ENCODE peak calls at places on chromosome 1, in ten cellular contexts. One of them, this sample, is unnamed.

GRCh38 chr1:186841599-186841998 is 12.8 kb downstream of the PLA2G4A start:
- DNase-seq in left ventricle myocardium inferior: no peak
- DNase-seq in CD8-positive, alpha-beta T cell: no peak
- DNase-seq in pancreas: no peak
- DNase-seq in tibial artery: no peak
- DNase-seq in cardiac muscle cell: peak
- DNase-seq in astrocyte of the spinal cord: no peak
- DNase-seq in spleen: no peak
- DNase-seq in fibroblast of lung: peak
- DNase-seq in fibroblast of mammary gland: no peak
- DNase-seq in this sample: no peak

GRCh38 chr1:107795994-107796393 is 169.0 kb downstream of the VAV3 start:
- DNase-seq in left ventricle myocardium inferior: no peak
- DNase-seq in CD8-positive, alpha-beta T cell: no peak
- DNase-seq in pancreas: no peak
- DNase-seq in tibial artery: no peak
- DNase-seq in cardiac muscle cell: no peak
- DNase-seq in astrocyte of the spinal cord: no peak
- DNase-seq in spleen: no peak
- DNase-seq in fibroblast of lung: no peak
- DNase-seq in fibroblast of mammary gland: no peak
- DNase-seq in this sample: no peak

GRCh38 chr1:160204526-160205241 is 500 bp upstream of the PEA15 start:
- DNase-seq in left ventricle myocardium inferior: no peak
- DNase-seq in CD8-positive, alpha-beta T cell: no peak
- DNase-seq in pancreas: no peak
- DNase-seq in tibial artery: no peak
- DNase-seq in cardiac muscle cell: no peak
- DNase-seq in astrocyte of the spinal cord: no peak
- DNase-seq in spleen: peak
- DNase-seq in fibroblast of lung: no peak
- DNase-seq in fibroblast of mammary gland: no peak
- DNase-seq in this sample: no peak

GRCh38 chr1:19750101-19750881 is 49.4 kb downstream of the TMCO4 start:
- DNase-seq in left ventricle myocardium inferior: no peak
- DNase-seq in CD8-positive, alpha-beta T cell: no peak
- DNase-seq in pancreas: no peak
- DNase-seq in tibial artery: no peak
- DNase-seq in cardiac muscle cell: no peak
- DNase-seq in astrocyte of the spinal cord: no peak
- DNase-seq in spleen: no peak
- DNase-seq in fibroblast of lung: peak
- DNase-seq in fibroblast of mammary gland: peak
- DNase-seq in this sample: no peak

GRCh38 chr1:31505884-31506497 is 70.3 kb upstream of the TINAGL1 start:
- DNase-seq in left ventricle myocardium inferior: no peak
- DNase-seq in CD8-positive, alpha-beta T cell: no peak
- DNase-seq in pancreas: no peak
- DNase-seq in tibial artery: no peak
- DNase-seq in cardiac muscle cell: peak
- DNase-seq in astrocyte of the spinal cord: peak
- DNase-seq in spleen: no peak
- DNase-seq in fibroblast of lung: peak
- DNase-seq in fibroblast of mammary gland: peak
- DNase-seq in this sample: no peak

GRCh38 chr1:14598007-14598497 is 433 bp upstream of the KAZN start:
- DNase-seq in left ventricle myocardium inferior: no peak
- DNase-seq in CD8-positive, alpha-beta T cell: no peak
- DNase-seq in pancreas: no peak
- DNase-seq in tibial artery: no peak
- DNase-seq in cardiac muscle cell: no peak
- DNase-seq in astrocyte of the spinal cord: no peak
- DNase-seq in spleen: no peak
- DNase-seq in fibroblast of lung: no peak
- DNase-seq in fibroblast of mammary gland: no peak
- DNase-seq in this sample: no peak

GRCh38 chr1:6504887-6505286 is 13.4 kb upstream of the PLEKHG5 start:
- DNase-seq in left ventricle myocardium inferior: no peak
- DNase-seq in CD8-positive, alpha-beta T cell: no peak
- DNase-seq in pancreas: no peak
- DNase-seq in tibial artery: no peak
- DNase-seq in cardiac muscle cell: no peak
- DNase-seq in astrocyte of the spinal cord: no peak
- DNase-seq in spleen: no peak
- DNase-seq in fibroblast of lung: no peak
- DNase-seq in fibroblast of mammary gland: no peak
- DNase-seq in this sample: no peak

GRCh38 chr1:28249013-28249870 is 10.1 kb upstream of the SESN2 start:
- DNase-seq in left ventricle myocardium inferior: peak
- DNase-seq in CD8-positive, alpha-beta T cell: peak
- DNase-seq in pancreas: peak
- DNase-seq in tibial artery: peak
- DNase-seq in cardiac muscle cell: peak
- DNase-seq in astrocyte of the spinal cord: peak
- DNase-seq in spleen: no peak
- DNase-seq in fibroblast of lung: peak
- DNase-seq in fibroblast of mammary gland: no peak
- DNase-seq in this sample: no peak

GRCh38 chr1:202207292-202207691 is 13.7 kb downstream of the LGR6 start:
- DNase-seq in left ventricle myocardium inferior: no peak
- DNase-seq in CD8-positive, alpha-beta T cell: no peak
- DNase-seq in pancreas: no peak
- DNase-seq in tibial artery: peak
- DNase-seq in cardiac muscle cell: peak
- DNase-seq in astrocyte of the spinal cord: peak
- DNase-seq in spleen: no peak
- DNase-seq in fibroblast of lung: peak
- DNase-seq in fibroblast of mammary gland: peak
- DNase-seq in this sample: peak

GRCh38 chr1:202208458-202208857 is 14.9 kb downstream of the LGR6 start:
- DNase-seq in left ventricle myocardium inferior: no peak
- DNase-seq in CD8-positive, alpha-beta T cell: no peak
- DNase-seq in pancreas: no peak
- DNase-seq in tibial artery: no peak
- DNase-seq in cardiac muscle cell: no peak
- DNase-seq in astrocyte of the spinal cord: no peak
- DNase-seq in spleen: no peak
- DNase-seq in fibroblast of lung: no peak
- DNase-seq in fibroblast of mammary gland: no peak
- DNase-seq in this sample: no peak

GRCh38 chr1:202204065-202204464 is 10.5 kb downstream of the LGR6 start:
- DNase-seq in left ventricle myocardium inferior: no peak
- DNase-seq in CD8-positive, alpha-beta T cell: no peak
- DNase-seq in pancreas: no peak
- DNase-seq in tibial artery: no peak
- DNase-seq in cardiac muscle cell: no peak
- DNase-seq in astrocyte of the spinal cord: no peak
- DNase-seq in spleen: no peak
- DNase-seq in fibroblast of lung: no peak
- DNase-seq in fibroblast of mammary gland: no peak
- DNase-seq in this sample: no peak

GRCh38 chr1:202203238-202204039 is 9.8 kb downstream of the LGR6 start:
- DNase-seq in left ventricle myocardium inferior: no peak
- DNase-seq in CD8-positive, alpha-beta T cell: no peak
- DNase-seq in pancreas: no peak
- DNase-seq in tibial artery: no peak
- DNase-seq in cardiac muscle cell: no peak
- DNase-seq in astrocyte of the spinal cord: no peak
- DNase-seq in spleen: no peak
- DNase-seq in fibroblast of lung: no peak
- DNase-seq in fibroblast of mammary gland: no peak
- DNase-seq in this sample: no peak

DNA sequence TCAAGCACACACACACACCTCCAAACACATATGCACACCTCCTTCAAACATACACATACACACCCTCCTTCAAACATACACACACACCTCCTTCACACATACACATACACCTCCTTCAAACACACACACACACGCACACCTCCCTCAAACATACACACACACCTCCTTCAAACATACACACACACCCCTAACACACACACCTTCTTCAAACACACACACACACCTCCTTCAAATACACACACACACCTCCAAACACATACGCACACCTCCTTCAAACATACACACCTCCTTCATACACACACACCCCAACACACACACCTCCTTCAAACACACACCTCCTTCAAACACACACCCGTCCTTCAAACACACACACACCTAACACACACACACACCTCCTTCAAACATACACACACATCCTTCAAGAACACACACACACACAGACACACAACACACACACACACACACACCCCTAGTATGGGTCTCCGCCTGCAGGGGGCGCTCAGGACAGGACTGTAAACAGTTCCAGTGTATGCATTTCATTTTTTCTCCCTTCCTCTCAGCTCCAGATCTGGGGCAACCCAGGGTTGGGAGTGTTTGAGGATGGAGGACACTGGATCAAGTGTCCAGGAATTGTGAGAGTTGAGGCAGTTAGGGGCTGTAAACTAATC is 12.1 kb downstream of the LGR6 start:
- DNase-seq in left ventricle myocardium inferior: no peak
- DNase-seq in CD8-positive, alpha-beta T cell: no peak
- DNase-seq in pancreas: no peak
- DNase-seq in tibial artery: no peak
- DNase-seq in cardiac muscle cell: peak
- DNase-seq in astrocyte of the spinal cord: no peak
- DNase-seq in spleen: no peak
- DNase-seq in fibroblast of lung: no peak
- DNase-seq in fibroblast of mammary gland: no peak
- DNase-seq in this sample: no peak
- TF ChIP-seq CTCF in left ventricle myocardium inferior: no peak
- TF ChIP-seq CTCF in CD8-positive, alpha-beta T cell: no peak
- TF ChIP-seq CTCF in pancreas: no peak
- TF ChIP-seq CTCF in tibial artery: peak
- TF ChIP-seq CTCF in cardiac muscle cell: peak
- TF ChIP-seq CTCF in astrocyte of the spinal cord: peak
- TF ChIP-seq CTCF in spleen: no peak
- TF ChIP-seq CTCF in fibroblast of lung: peak
- TF ChIP-seq CTCF in fibroblast of mammary gland: peak
- TF ChIP-seq CTCF in this sample: peak

DNA sequence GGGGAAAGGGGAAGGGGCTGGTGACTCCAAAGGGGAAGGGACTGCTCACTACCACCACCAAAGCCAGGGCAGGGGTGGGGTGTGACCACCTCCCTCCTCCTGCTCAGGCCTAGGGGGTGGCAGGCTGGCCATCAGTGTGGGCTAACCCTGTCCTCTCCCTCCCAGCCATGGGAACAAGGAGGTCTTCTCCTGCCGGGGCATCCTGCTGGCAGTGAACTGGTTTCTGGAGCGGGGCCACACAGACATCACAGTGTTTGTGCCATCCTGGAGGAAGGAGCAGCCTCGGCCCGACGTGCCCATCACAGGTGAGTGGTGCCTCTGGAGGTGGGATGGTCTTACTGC is 5.7 kb downstream of the ZC3H12A start:
- DNase-seq in left ventricle myocardium inferior: no peak
- DNase-seq in CD8-positive, alpha-beta T cell: no peak
- DNase-seq in pancreas: peak
- DNase-seq in tibial artery: no peak
- DNase-seq in cardiac muscle cell: no peak
- DNase-seq in astrocyte of the spinal cord: no peak
- DNase-seq in spleen: no peak
- DNase-seq in fibroblast of lung: no peak
- DNase-seq in fibroblast of mammary gland: no peak
- DNase-seq in this sample: no peak
- H3K4me3 ChIP-seq in left ventricle myocardium inferior: peak
- H3K4me3 ChIP-seq in CD8-positive, alpha-beta T cell: peak
- H3K4me3 ChIP-seq in pancreas: no peak
- H3K4me3 ChIP-seq in tibial artery: peak
- H3K4me3 ChIP-seq in cardiac muscle cell: no peak
- H3K4me3 ChIP-seq in astrocyte of the spinal cord: peak
- H3K4me3 ChIP-seq in spleen: peak
- H3K4me3 ChIP-seq in fibroblast of lung: peak
- H3K4me3 ChIP-seq in fibroblast of mammary gland: no peak
- H3K4me3 ChIP-seq in this sample: peak

GRCh38 chr1:228073061-228073869 is 9.2 kb upstream of the ARF1 start:
- DNase-seq in left ventricle myocardium inferior: peak
- DNase-seq in CD8-positive, alpha-beta T cell: no peak
- DNase-seq in pancreas: no peak
- DNase-seq in tibial artery: no peak
- DNase-seq in cardiac muscle cell: no peak
- DNase-seq in astrocyte of the spinal cord: no peak
- DNase-seq in spleen: peak
- DNase-seq in fibroblast of lung: no peak
- DNase-seq in fibroblast of mammary gland: no peak
- DNase-seq in this sample: no peak

GRCh38 chr1:228074954-228075730 is 7.4 kb upstream of the ARF1 start:
- DNase-seq in left ventricle myocardium inferior: peak
- DNase-seq in CD8-positive, alpha-beta T cell: no peak
- DNase-seq in pancreas: no peak
- DNase-seq in tibial artery: peak
- DNase-seq in cardiac muscle cell: no peak
- DNase-seq in astrocyte of the spinal cord: no peak
- DNase-seq in spleen: peak
- DNase-seq in fibroblast of lung: no peak
- DNase-seq in fibroblast of mammary gland: no peak
- DNase-seq in this sample: no peak

GRCh38 chr1:228075801-228076271 is 6.7 kb upstream of the ARF1 start:
- DNase-seq in left ventricle myocardium inferior: peak
- DNase-seq in CD8-positive, alpha-beta T cell: no peak
- DNase-seq in pancreas: no peak
- DNase-seq in tibial artery: peak
- DNase-seq in cardiac muscle cell: no peak
- DNase-seq in astrocyte of the spinal cord: no peak
- DNase-seq in spleen: no peak
- DNase-seq in fibroblast of lung: no peak
- DNase-seq in fibroblast of mammary gland: no peak
- DNase-seq in this sample: no peak

GRCh38 chr1:228072658-228073043 is 9.9 kb upstream of the ARF1 start:
- DNase-seq in left ventricle myocardium inferior: peak
- DNase-seq in CD8-positive, alpha-beta T cell: no peak
- DNase-seq in pancreas: no peak
- DNase-seq in tibial artery: no peak
- DNase-seq in cardiac muscle cell: no peak
- DNase-seq in astrocyte of the spinal cord: no peak
- DNase-seq in spleen: peak
- DNase-seq in fibroblast of lung: no peak
- DNase-seq in fibroblast of mammary gland: no peak
- DNase-seq in this sample: no peak

GRCh38 chr1:228073870-228074545 is 8.5 kb upstream of the ARF1 start:
- DNase-seq in left ventricle myocardium inferior: peak
- DNase-seq in CD8-positive, alpha-beta T cell: no peak
- DNase-seq in pancreas: no peak
- DNase-seq in tibial artery: no peak
- DNase-seq in cardiac muscle cell: peak
- DNase-seq in astrocyte of the spinal cord: no peak
- DNase-seq in spleen: peak
- DNase-seq in fibroblast of lung: no peak
- DNase-seq in fibroblast of mammary gland: no peak
- DNase-seq in this sample: no peak
- TF ChIP-seq CTCF in left ventricle myocardium inferior: no peak
- TF ChIP-seq CTCF in CD8-positive, alpha-beta T cell: no peak
- TF ChIP-seq CTCF in pancreas: no peak
- TF ChIP-seq CTCF in tibial artery: no peak
- TF ChIP-seq CTCF in cardiac muscle cell: peak
- TF ChIP-seq CTCF in astrocyte of the spinal cord: peak
- TF ChIP-seq CTCF in spleen: no peak
- TF ChIP-seq CTCF in fibroblast of lung: no peak
- TF ChIP-seq CTCF in fibroblast of mammary gland: no peak
- TF ChIP-seq CTCF in this sample: peak

GRCh38 chr1:2614145-2614544 is 18.7 kb downstream of the MMEL1 start:
- DNase-seq in left ventricle myocardium inferior: no peak
- DNase-seq in CD8-positive, alpha-beta T cell: no peak
- DNase-seq in pancreas: no peak
- DNase-seq in tibial artery: no peak
- DNase-seq in cardiac muscle cell: no peak
- DNase-seq in astrocyte of the spinal cord: no peak
- DNase-seq in spleen: no peak
- DNase-seq in fibroblast of lung: no peak
- DNase-seq in fibroblast of mammary gland: no peak
- DNase-seq in this sample: no peak

GRCh38 chr1:2611034-2611501 is 21.7 kb downstream of the MMEL1 start:
- DNase-seq in left ventricle myocardium inferior: no peak
- DNase-seq in CD8-positive, alpha-beta T cell: no peak
- DNase-seq in pancreas: peak
- DNase-seq in tibial artery: no peak
- DNase-seq in cardiac muscle cell: peak
- DNase-seq in astrocyte of the spinal cord: peak
- DNase-seq in spleen: peak
- DNase-seq in fibroblast of lung: peak
- DNase-seq in fibroblast of mammary gland: no peak
- DNase-seq in this sample: no peak

GRCh38 chr1:2612591-2613365 is 20.0 kb downstream of the MMEL1 start:
- DNase-seq in left ventricle myocardium inferior: no peak
- DNase-seq in CD8-positive, alpha-beta T cell: no peak
- DNase-seq in pancreas: no peak
- DNase-seq in tibial artery: no peak
- DNase-seq in cardiac muscle cell: no peak
- DNase-seq in astrocyte of the spinal cord: no peak
- DNase-seq in spleen: no peak
- DNase-seq in fibroblast of lung: no peak
- DNase-seq in fibroblast of mammary gland: no peak
- DNase-seq in this sample: no peak

GRCh38 chr1:2610036-2610720 is 22.6 kb downstream of the MMEL1 start:
- DNase-seq in left ventricle myocardium inferior: no peak
- DNase-seq in CD8-positive, alpha-beta T cell: no peak
- DNase-seq in pancreas: peak
- DNase-seq in tibial artery: no peak
- DNase-seq in cardiac muscle cell: no peak
- DNase-seq in astrocyte of the spinal cord: no peak
- DNase-seq in spleen: peak
- DNase-seq in fibroblast of lung: no peak
- DNase-seq in fibroblast of mammary gland: no peak
- DNase-seq in this sample: no peak

GRCh38 chr1:2611621-2612437 is 21.0 kb downstream of the MMEL1 start:
- DNase-seq in left ventricle myocardium inferior: no peak
- DNase-seq in CD8-positive, alpha-beta T cell: no peak
- DNase-seq in pancreas: no peak
- DNase-seq in tibial artery: no peak
- DNase-seq in cardiac muscle cell: no peak
- DNase-seq in astrocyte of the spinal cord: no peak
- DNase-seq in spleen: peak
- DNase-seq in fibroblast of lung: no peak
- DNase-seq in fibroblast of mammary gland: no peak
- DNase-seq in this sample: no peak
- H3K4me3 ChIP-seq in left ventricle myocardium inferior: no peak
- H3K4me3 ChIP-seq in CD8-positive, alpha-beta T cell: no peak
- H3K4me3 ChIP-seq in pancreas: no peak
- H3K4me3 ChIP-seq in tibial artery: no peak
- H3K4me3 ChIP-seq in cardiac muscle cell: no peak
- H3K4me3 ChIP-seq in astrocyte of the spinal cord: no peak
- H3K4me3 ChIP-seq in spleen: no peak
- H3K4me3 ChIP-seq in fibroblast of lung: no peak
- H3K4me3 ChIP-seq in fibroblast of mammary gland: no peak
- H3K4me3 ChIP-seq in this sample: no peak